ENCODE peak calls at places on chromosome 6, in eight cellular contexts. J is hepatocyte, Z is PC-9, A is fibroblast of lung, P is HCT116, L is keratinocyte, X is PC-3, Q is neural progenitor cell. C is an unnamed sample. For H3K9me3, the result is how much of the 10 kb centered on the place peaks cover.

GRCh38 chr6:12861603-12862002 is 145.0 kb downstream of the PHACTR1 start:
- DNase-seq in L (no peak), X (no peak), Z (no peak), Q (no peak), P (no peak), A (no peak), J (no peak), C (no peak)

GRCh38 chr6:48535569-48535968 is 424.6 kb upstream of the PTCHD4 start:
- DNase-seq in A (peak), L (peak), X (peak), Z (peak), P (no peak), Q (peak), J (no peak), C (no peak)

GRCh38 chr6:15574497-15574896 is 88.3 kb downstream of the DTNBP1 start:
- DNase-seq in A (no peak), Z (no peak), X (no peak), J (no peak), P (no peak), L (no peak), Q (no peak), C (no peak)

GRCh38 chr6:7697820-7698623 is 27.9 kb upstream of the BMP6 start:
- DNase-seq in L (no peak), Q (no peak), Z (peak), X (peak), P (no peak), J (peak), A (peak), C (peak)

GRCh38 chr6:31568537-31568961 is 3.5 kb upstream of the LTA start:
- DNase-seq in X (no peak), Q (no peak), P (no peak), A (no peak), J (no peak), Z (no peak), L (no peak), C (no peak)

GRCh38 chr6:44556046-44556445 is 168.5 kb downstream of the CDC5L start:
- DNase-seq in X (no peak), Z (no peak), A (no peak), P (no peak), Q (no peak), J (no peak), L (no peak), C (no peak)

GRCh38 chr6:152378154-152378553 is 259.0 kb downstream of the SYNE1 start:
- DNase-seq in Q (peak), L (no peak), A (peak), Z (no peak), X (peak), J (no peak), P (no peak), C (no peak)

GRCh38 chr6:73523434-73524123 is 2.7 kb upstream of the EEF1A1 start:
- DNase-seq in A (peak), Q (no peak), L (no peak), P (peak), Z (peak), X (peak), J (peak), C (no peak)

GRCh38 chr6:35445691-35446090 is 6.4 kb upstream of the FANCE start:
- DNase-seq in L (no peak), X (peak), J (no peak), P (no peak), Z (no peak), A (no peak), Q (no peak), C (no peak)

GRCh38 chr6:122956376-122956775 is 39.7 kb upstream of the CLVS2 start:
- DNase-seq in J (no peak), Z (no peak), L (no peak), P (no peak), Q (no peak), X (no peak), A (no peak), C (no peak)

GRCh38 chr6:16511723-16512584 is 249.3 kb downstream of the ATXN1 start:
- DNase-seq in P (peak), A (no peak), L (no peak), Z (no peak), X (no peak), J (no peak), Q (no peak), C (no peak)

GRCh38 chr6:118305081-118305480 is 243.0 kb upstream of the PLN start:
- DNase-seq in A (no peak), X (no peak), Z (no peak), L (no peak), P (no peak), Q (no peak), J (no peak), C (no peak)

GRCh38 chr6:147194652-147195403 is 9.4 kb upstream of the STXBP5 start:
- DNase-seq in X (peak), L (no peak), P (no peak), J (no peak), Z (peak), A (peak), Q (no peak), C (no peak)

GRCh38 chr6:14436593-14436992 is 319.0 kb downstream of the CD83 start:
- DNase-seq in A (no peak), J (no peak), Q (no peak), Z (no peak), L (no peak), P (no peak), X (no peak), C (no peak)

GRCh38 chr6:3316363-3316762 is 57.6 kb downstream of the PSMG4 start:
- DNase-seq in A (no peak), Z (no peak), Q (no peak), L (no peak), J (no peak), X (no peak), P (no peak), C (no peak)

GRCh38 chr6:32177182-32177787 is 920 bp upstream of the RNF5 start:
- DNase-seq in Q (peak), X (no peak), J (peak), Z (no peak), P (no peak), L (no peak), A (no peak), C (no peak)

GRCh38 chr6:125821825-125822281 is 31.1 kb downstream of the NCOA7 start:
- DNase-seq in P (no peak), J (peak), Z (peak), Q (no peak), X (no peak), A (peak), L (no peak), C (no peak)

GRCh38 chr6:163793584-163793983 is 379.1 kb downstream of the QKI start:
- DNase-seq in P (peak), Z (no peak), Q (no peak), J (peak), X (peak), A (peak), L (peak), C (no peak)

GRCh38 chr6:42093582-42094329 is 43.4 kb downstream of the TAF8 start:
- DNase-seq in P (no peak), J (peak), L (no peak), Q (no peak), X (peak), Z (peak), A (no peak), C (no peak)

GRCh38 chr6:132122871-132123270 is 171.7 kb upstream of the CCN2 start:
- DNase-seq in X (no peak), L (no peak), Q (no peak), J (peak), P (no peak), A (peak), Z (no peak), C (no peak)

GRCh38 chr6:90219168-90219985 is 77.3 kb downstream of the BACH2 start:
- DNase-seq in A (peak), P (no peak), J (peak), L (no peak), X (peak), Q (peak), Z (no peak), C (no peak)

GRCh38 chr6:6575143-6575542 is 13.4 kb upstream of the LY86 start:
- DNase-seq in A (no peak), Q (no peak), X (no peak), Z (no peak), L (no peak), P (no peak), J (no peak), C (no peak)

GRCh38 chr6:164396071-164397047 is 913.0 kb downstream of the C6orf118 start:
- DNase-seq in Q (peak), J (no peak), X (no peak), A (peak), P (no peak), Z (no peak), L (no peak), C (no peak)

GRCh38 chr6:39402239-39402751 is 79.8 kb upstream of the KCNK16 start:
- DNase-seq in Z (no peak), Q (no peak), J (no peak), P (no peak), A (no peak), L (no peak), X (no peak), C (no peak)

GRCh38 chr6:160139420-160139851 is 17.8 kb downstream of the SLC22A1 start:
- DNase-seq in Z (peak), P (no peak), J (peak), X (peak), Q (no peak), L (peak), A (peak), C (no peak)

GRCh38 chr6:40999498-41000070 is 39.4 kb downstream of the UNC5CL start:
- DNase-seq in P (peak), Q (peak), Z (no peak), J (peak), A (peak), X (peak), L (no peak), C (no peak)

GRCh38 chr6:52562915-52563314 is 13.9 kb downstream of the TRAM2 start:
- DNase-seq in A (peak), Z (no peak), J (no peak), X (no peak), P (no peak), Q (no peak), L (no peak), C (no peak)

GRCh38 chr6:162200036-162200435 is 527.5 kb downstream of the PRKN start:
- DNase-seq in Z (no peak), A (no peak), X (no peak), L (no peak), J (no peak), P (no peak), Q (no peak), C (no peak)

GRCh38 chr6:47300417-47300816 is 9.3 kb downstream of the TNFRSF21 start:
- DNase-seq in J (no peak), A (no peak), Z (no peak), Q (no peak), P (no peak), L (no peak), X (no peak), C (no peak)

GRCh38 chr6:44651604-44652003 is 264.1 kb downstream of the CDC5L start:
- DNase-seq in J (no peak), L (no peak), A (no peak), Z (no peak), X (no peak), Q (peak), P (no peak), C (no peak)

GRCh38 chr6:151167034-151167433 is 72.7 kb upstream of the AKAP12 start:
- DNase-seq in L (no peak), X (no peak), Z (no peak), Q (no peak), A (no peak), P (no peak), J (no peak), C (no peak)

GRCh38 chr6:151161363-151161762 is 78.4 kb upstream of the AKAP12 start:
- DNase-seq in A (no peak), P (no peak), Q (no peak), Z (no peak), X (no peak), J (no peak), L (no peak), C (no peak)

GRCh38 chr6:151160869-151161268 is 78.9 kb upstream of the AKAP12 start:
- DNase-seq in J (peak), L (no peak), Z (peak), A (no peak), P (no peak), Q (no peak), X (no peak), C (no peak)

DNA sequence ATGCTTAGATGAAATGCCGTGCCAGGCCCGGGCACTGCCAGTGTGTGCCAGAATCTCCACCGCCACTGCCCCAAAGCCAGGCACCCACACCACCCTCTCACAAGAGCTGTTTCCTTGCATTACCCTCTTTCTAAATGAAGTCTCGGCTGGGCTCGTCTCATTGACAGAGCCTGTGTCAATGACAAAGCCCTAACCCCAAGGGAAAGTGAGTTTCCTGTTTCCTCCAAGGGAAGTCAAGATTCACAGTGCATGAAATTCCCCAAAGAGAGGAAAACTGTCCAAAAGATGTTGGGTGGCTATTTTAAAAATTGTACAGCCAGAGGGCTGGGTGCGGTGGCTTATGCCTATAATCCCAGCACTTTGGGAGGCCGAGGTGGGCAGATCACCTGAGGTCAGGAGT is 75.4 kb upstream of the AKAP12 start:
- DNase-seq in X (no peak), A (no peak), L (no peak), P (no peak), Z (no peak), J (no peak), Q (no peak), C (no peak)
- TF ChIP-seq EZH2 in X (no peak), A (no peak), L (no peak), P (no peak), Z (no peak), J (no peak), Q (no peak), C (no peak)

GRCh38 chr6:120468486-120468885 is 865.8 kb downstream of the TBC1D32 start:
- DNase-seq in P (no peak), L (no peak), Z (no peak), X (no peak), J (no peak), Q (no peak), A (no peak), C (no peak)

GRCh38 chr6:120478650-120479049 is 855.6 kb downstream of the TBC1D32 start:
- DNase-seq in L (no peak), A (no peak), Z (no peak), P (no peak), J (no peak), Q (no peak), X (no peak), C (no peak)

GRCh38 chr6:120473804-120474203 is 860.5 kb downstream of the TBC1D32 start:
- DNase-seq in Q (no peak), Z (no peak), X (no peak), J (no peak), A (no peak), P (no peak), L (no peak), C (no peak)
- H3K9me3 ChIP-seq in Q (under half), Z (under half), X (under half), J (under half), A (under half), P (under half), L (under half), C (under half)

DNA sequence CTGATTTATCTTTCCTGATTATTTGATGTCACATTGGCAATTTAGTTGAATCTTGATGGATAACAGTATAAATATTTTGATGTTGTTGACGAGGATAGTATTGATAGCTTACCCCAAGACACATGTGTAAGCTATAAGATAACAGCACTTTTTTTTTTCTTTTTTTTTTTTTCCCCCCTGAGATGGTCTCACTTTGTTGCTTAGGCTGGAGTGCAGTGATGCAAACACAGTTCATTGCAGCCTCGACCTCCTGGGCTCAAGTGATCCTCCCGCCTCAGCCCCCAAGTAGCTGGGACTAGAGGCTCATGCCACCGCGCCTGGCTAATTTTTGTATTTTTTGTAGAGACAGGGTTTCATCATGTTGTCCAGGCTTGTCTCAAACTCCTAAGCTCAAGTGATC is 21.8 kb downstream of the MYO6 start:
- DNase-seq in A (no peak), X (no peak), L (no peak), P (no peak), Z (no peak), Q (no peak), J (no peak), C (no peak)
- TF ChIP-seq EZH2 in A (no peak), X (no peak), L (no peak), P (no peak), Z (no peak), Q (no peak), J (no peak), C (no peak)

GRCh38 chr6:169473663-169474062 is 220.0 kb upstream of the THBS2 start:
- DNase-seq in X (no peak), Q (no peak), Z (no peak), A (no peak), L (no peak), P (no peak), J (no peak), C (no peak)
- H3K9me3 ChIP-seq in X (under half), Q (under half), Z (under half), A (under half), L (under half), P (under half), J (under half), C (under half)

GRCh38 chr6:1379810-1380198 is 9.6 kb upstream of the FOXF2 start:
- DNase-seq in X (no peak), Z (no peak), J (no peak), L (no peak), A (no peak), P (no peak), Q (no peak), C (no peak)

GRCh38 chr6:1380625-1381396 is 8.6 kb upstream of the FOXF2 start:
- DNase-seq in A (no peak), P (no peak), J (no peak), L (no peak), Z (no peak), Q (peak), X (no peak), C (no peak)

GRCh38 chr6:1382883-1383728 is 6.3 kb upstream of the FOXF2 start:
- DNase-seq in Z (no peak), X (no peak), A (no peak), L (no peak), Q (peak), J (peak), P (no peak), C (no peak)

GRCh38 chr6:1382331-1382882 is 7.0 kb upstream of the FOXF2 start:
- DNase-seq in Z (no peak), P (no peak), X (no peak), Q (no peak), J (peak), A (no peak), L (no peak), C (no peak)

GRCh38 chr6:1381397-1382330 is 7.7 kb upstream of the FOXF2 start:
- DNase-seq in Q (peak), L (no peak), A (no peak), Z (no peak), J (peak), X (peak), P (no peak), C (no peak)
- TF ChIP-seq EZH2 in Q (peak), L (peak), A (no peak), Z (no peak), J (peak), X (peak), P (no peak), C (no peak)

DNA sequence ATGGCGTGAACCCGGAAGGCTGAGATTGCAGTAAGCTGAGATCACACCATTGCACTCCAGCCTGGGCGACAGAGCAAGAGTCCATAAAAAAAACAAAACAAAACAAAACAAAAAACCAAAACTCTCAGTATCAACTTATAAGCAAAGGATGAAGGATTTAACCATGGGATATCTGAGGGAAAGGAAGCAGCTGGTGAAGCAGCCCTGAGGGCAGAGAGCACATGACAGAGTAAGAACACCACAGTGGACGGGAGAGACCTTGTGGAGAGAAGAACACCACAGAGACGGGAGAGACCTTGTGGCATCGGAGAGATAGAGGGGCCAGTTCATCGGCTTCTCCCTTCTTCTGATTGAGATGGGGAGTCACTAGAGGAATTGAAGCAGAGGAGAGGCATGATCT is 697.2 kb downstream of the HDGFL1 start:
- DNase-seq in X (no peak), Q (no peak), P (no peak), L (no peak), J (no peak), A (no peak), Z (no peak), C (no peak)
- H3K9me3 ChIP-seq in X (under half), Q (under half), P (under half), L (under half), J (under half), A (under half), Z (under half), C (under half)

DNA sequence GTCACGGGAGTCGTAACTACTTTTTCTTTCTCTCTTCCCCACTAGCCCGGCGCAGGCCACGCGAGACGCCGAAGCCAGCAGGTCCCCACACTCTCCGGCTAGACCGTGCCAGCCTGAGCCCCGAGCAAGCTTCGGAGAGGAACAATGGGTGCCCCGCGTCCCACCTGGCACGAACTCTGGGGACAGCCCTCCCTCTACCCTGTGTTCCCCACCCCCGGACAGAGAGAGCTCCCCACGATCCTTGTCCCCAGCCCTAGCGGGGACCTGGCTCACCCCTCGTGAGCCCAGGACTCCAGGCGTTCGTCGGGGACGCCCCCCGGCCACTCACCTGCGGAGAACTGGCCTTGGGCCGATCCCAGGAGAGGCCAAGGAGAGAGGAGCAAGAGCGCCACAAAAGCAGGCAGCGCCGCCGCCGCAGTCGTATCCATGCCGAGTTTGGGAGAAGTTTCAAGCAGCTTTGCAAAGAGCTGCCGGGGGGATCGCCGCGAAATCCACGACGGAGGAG is 416 bp downstream of the PTPRK start:
- DNase-seq in X (no peak), Q (no peak), A (no peak), J (no peak), L (no peak), Z (no peak), P (no peak), C (no peak)
- TF ChIP-seq EZH2 in X (no peak), Q (no peak), A (no peak), J (no peak), L (no peak), Z (no peak), P (no peak), C (no peak)

GRCh38 chr6:155349129-155349528 is 34.8 kb upstream of the TFB1M start:
- DNase-seq in Q (no peak), Z (no peak), L (no peak), J (no peak), A (peak), P (no peak), X (no peak), C (no peak)

GRCh38 chr6:155344341-155345006 is 30.2 kb upstream of the TFB1M start:
- DNase-seq in L (no peak), J (no peak), A (no peak), P (no peak), Q (no peak), X (no peak), Z (no peak), C (no peak)

GRCh38 chr6:155346957-155347356 is 32.7 kb upstream of the TFB1M start:
- DNase-seq in J (no peak), L (no peak), X (no peak), P (no peak), Q (no peak), Z (no peak), A (no peak), C (no peak)

GRCh38 chr6:155349956-155350355 is 35.7 kb upstream of the TFB1M start:
- DNase-seq in Z (no peak), P (no peak), J (no peak), Q (no peak), A (no peak), X (no peak), L (no peak), C (no peak)

DNA sequence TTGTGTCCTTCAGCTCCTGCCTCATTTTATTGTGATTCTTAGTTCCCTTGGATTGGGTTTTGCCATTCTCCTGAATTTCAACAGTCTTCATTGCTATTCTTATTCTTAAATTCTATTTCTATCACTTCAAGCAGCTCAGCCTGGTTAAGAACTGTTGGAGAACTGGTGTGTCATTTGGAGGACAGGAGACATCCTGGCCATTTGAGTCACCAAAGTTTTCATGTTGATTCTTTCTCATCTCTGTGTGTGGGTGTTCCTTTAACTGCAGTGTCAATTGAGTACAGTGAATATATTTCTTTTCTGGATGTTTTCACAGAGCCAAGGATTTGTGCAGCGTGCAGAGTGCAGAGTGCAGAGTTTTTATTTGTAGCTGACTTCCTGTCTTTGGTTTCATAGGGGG is 33.5 kb upstream of the TFB1M start:
- DNase-seq in A (no peak), P (no peak), J (no peak), Z (no peak), L (no peak), Q (no peak), X (no peak), C (no peak)
- H3K9me3 ChIP-seq in A (under half), P (under half), J (under half), Z (under half), L (under half), Q (under half), X (under half), C (under half)